ENCODE peak calls at places on chromosomes 7 and 10, in nine cellular contexts. One of them, this sample, is unnamed.

GRCh38 chr10:92829042-92829785 is 19.1 kb upstream of the EXOC6 start:
- DNase-seq in GM06990: no peak
- DNase-seq in B cell: no peak
- DNase-seq in GM20000: no peak
- DNase-seq in KBM-7: peak
- DNase-seq in posterior cingulate gyrus: no peak
- DNase-seq in central memory CD4-positive, alpha-beta T cell: no peak
- DNase-seq in GM18507: no peak
- DNase-seq in NCI-H1048: peak
- DNase-seq in this sample: no peak

GRCh38 chr10:18204050-18204449 is 63.8 kb downstream of the CACNB2 start:
- DNase-seq in NCI-H1048: no peak
- DNase-seq in GM18507: no peak
- DNase-seq in B cell: no peak
- DNase-seq in GM06990: no peak
- DNase-seq in KBM-7: peak
- DNase-seq in GM20000: no peak
- DNase-seq in central memory CD4-positive, alpha-beta T cell: peak
- DNase-seq in posterior cingulate gyrus: no peak
- DNase-seq in this sample: no peak

GRCh38 chr10:109770000-109770399 is 153.3 kb downstream of the XPNPEP1 start:
- DNase-seq in B cell: no peak
- DNase-seq in posterior cingulate gyrus: no peak
- DNase-seq in central memory CD4-positive, alpha-beta T cell: no peak
- DNase-seq in GM06990: no peak
- DNase-seq in GM18507: no peak
- DNase-seq in NCI-H1048: no peak
- DNase-seq in GM20000: no peak
- DNase-seq in KBM-7: no peak
- DNase-seq in this sample: no peak

GRCh38 chr7:471866-472639 is 47.6 kb downstream of the PDGFA start:
- DNase-seq in GM06990: no peak
- DNase-seq in KBM-7: no peak
- DNase-seq in central memory CD4-positive, alpha-beta T cell: peak
- DNase-seq in B cell: peak
- DNase-seq in posterior cingulate gyrus: no peak
- DNase-seq in NCI-H1048: no peak
- DNase-seq in GM20000: no peak
- DNase-seq in GM18507: no peak
- DNase-seq in this sample: no peak

GRCh38 chr10:48946891-48947500 is 7.4 kb upstream of the LRRC18 start:
- DNase-seq in GM18507: no peak
- DNase-seq in GM20000: no peak
- DNase-seq in GM06990: no peak
- DNase-seq in central memory CD4-positive, alpha-beta T cell: no peak
- DNase-seq in posterior cingulate gyrus: no peak
- DNase-seq in B cell: no peak
- DNase-seq in KBM-7: no peak
- DNase-seq in NCI-H1048: no peak
- DNase-seq in this sample: no peak

GRCh38 chr7:142375710-142376313 is 118.0 kb upstream of the PRSS58 start:
- DNase-seq in posterior cingulate gyrus: no peak
- DNase-seq in GM06990: no peak
- DNase-seq in B cell: no peak
- DNase-seq in GM18507: no peak
- DNase-seq in central memory CD4-positive, alpha-beta T cell: no peak
- DNase-seq in KBM-7: peak
- DNase-seq in GM20000: no peak
- DNase-seq in NCI-H1048: no peak
- DNase-seq in this sample: no peak

GRCh38 chr7:23751852-23752251 is 41.8 kb downstream of the STK31 start:
- DNase-seq in NCI-H1048: no peak
- DNase-seq in KBM-7: no peak
- DNase-seq in GM06990: no peak
- DNase-seq in B cell: no peak
- DNase-seq in posterior cingulate gyrus: no peak
- DNase-seq in GM18507: no peak
- DNase-seq in GM20000: no peak
- DNase-seq in central memory CD4-positive, alpha-beta T cell: no peak
- DNase-seq in this sample: peak

GRCh38 chr10:71719042-71719441 is 536 bp downstream of the C10orf105 start:
- DNase-seq in GM06990: no peak
- DNase-seq in GM20000: no peak
- DNase-seq in KBM-7: no peak
- DNase-seq in posterior cingulate gyrus: no peak
- DNase-seq in NCI-H1048: no peak
- DNase-seq in GM18507: no peak
- DNase-seq in B cell: no peak
- DNase-seq in central memory CD4-positive, alpha-beta T cell: no peak
- DNase-seq in this sample: no peak

GRCh38 chr10:90674927-90675326 is 182.9 kb downstream of the HTR7 start:
- DNase-seq in GM06990: no peak
- DNase-seq in KBM-7: no peak
- DNase-seq in central memory CD4-positive, alpha-beta T cell: no peak
- DNase-seq in posterior cingulate gyrus: no peak
- DNase-seq in GM18507: no peak
- DNase-seq in B cell: no peak
- DNase-seq in GM20000: no peak
- DNase-seq in NCI-H1048: no peak
- DNase-seq in this sample: no peak

GRCh38 chr10:30751678-30752331 is 122.3 kb upstream of the LYZL2 start:
- DNase-seq in GM20000: peak
- DNase-seq in GM18507: no peak
- DNase-seq in central memory CD4-positive, alpha-beta T cell: peak
- DNase-seq in GM06990: peak
- DNase-seq in NCI-H1048: no peak
- DNase-seq in B cell: no peak
- DNase-seq in posterior cingulate gyrus: peak
- DNase-seq in KBM-7: no peak
- DNase-seq in this sample: peak

GRCh38 chr7:55509322-55509721 is 63.0 kb downstream of the VOPP1 start:
- DNase-seq in B cell: no peak
- DNase-seq in posterior cingulate gyrus: no peak
- DNase-seq in central memory CD4-positive, alpha-beta T cell: no peak
- DNase-seq in GM06990: no peak
- DNase-seq in GM20000: no peak
- DNase-seq in NCI-H1048: no peak
- DNase-seq in GM18507: no peak
- DNase-seq in KBM-7: no peak
- DNase-seq in this sample: no peak

GRCh38 chr7:2924866-2925840 is 81.0 kb upstream of the GNA12 start:
- DNase-seq in KBM-7: no peak
- DNase-seq in GM20000: no peak
- DNase-seq in B cell: no peak
- DNase-seq in central memory CD4-positive, alpha-beta T cell: no peak
- DNase-seq in GM06990: no peak
- DNase-seq in NCI-H1048: no peak
- DNase-seq in posterior cingulate gyrus: no peak
- DNase-seq in GM18507: no peak
- DNase-seq in this sample: no peak

GRCh38 chr10:91805110-91805825 is 7.0 kb downstream of the TNKS2 start:
- DNase-seq in B cell: no peak
- DNase-seq in posterior cingulate gyrus: no peak
- DNase-seq in GM18507: no peak
- DNase-seq in GM20000: no peak
- DNase-seq in GM06990: no peak
- DNase-seq in KBM-7: no peak
- DNase-seq in central memory CD4-positive, alpha-beta T cell: no peak
- DNase-seq in NCI-H1048: no peak
- DNase-seq in this sample: no peak

GRCh38 chr10:86255405-86256251 is 111.0 kb downstream of the GRID1 start:
- DNase-seq in B cell: no peak
- DNase-seq in central memory CD4-positive, alpha-beta T cell: no peak
- DNase-seq in NCI-H1048: no peak
- DNase-seq in GM20000: no peak
- DNase-seq in posterior cingulate gyrus: no peak
- DNase-seq in KBM-7: no peak
- DNase-seq in GM18507: no peak
- DNase-seq in GM06990: no peak
- DNase-seq in this sample: no peak

GRCh38 chr10:5356479-5356763 is 8.3 kb upstream of the UCN3 start:
- DNase-seq in GM18507: no peak
- DNase-seq in KBM-7: no peak
- DNase-seq in central memory CD4-positive, alpha-beta T cell: no peak
- DNase-seq in posterior cingulate gyrus: no peak
- DNase-seq in NCI-H1048: no peak
- DNase-seq in GM06990: no peak
- DNase-seq in GM20000: no peak
- DNase-seq in B cell: no peak
- DNase-seq in this sample: no peak

GRCh38 chr7:30983042-30983913 is 19.5 kb downstream of the GHRHR start:
- DNase-seq in GM18507: peak
- DNase-seq in B cell: peak
- DNase-seq in NCI-H1048: peak
- DNase-seq in KBM-7: peak
- DNase-seq in central memory CD4-positive, alpha-beta T cell: peak
- DNase-seq in GM06990: peak
- DNase-seq in posterior cingulate gyrus: peak
- DNase-seq in GM20000: peak
- DNase-seq in this sample: peak